ENCODE peak calls at places on chromosomes 12 and 14, in seven cellular contexts. O, L, P, J, G, Q and X are unnamed samples.
A peak's percentile ranks its signal among the peaks of the same experiment; 100 is the strongest.

GRCh38 chr12:69645031-69645430 is 34.3 kb upstream of the LRRC10 start:
- DNase-seq in O (no peak), L (peak; percentile 70), P (no peak), J (no peak), G (peak; percentile 33), Q (peak; percentile 13), X (no peak)

GRCh38 chr12:90173499-90174197 is 465.0 kb upstream of the ATP2B1 start:
- DNase-seq in O (no peak), L (no peak), P (no peak), J (no peak), G (no peak), Q (no peak), X (no peak)

GRCh38 chr12:106145539-106146447 is 7.0 kb upstream of the NUAK1 start:
- DNase-seq in O (peak; percentile 27), L (no peak), P (no peak), J (no peak), G (no peak), Q (no peak), X (no peak)

GRCh38 chr12:12275874-12276273 is 9.0 kb upstream of the LRP6 start:
- DNase-seq in O (no peak), L (no peak), P (no peak), J (no peak), G (no peak), Q (no peak), X (no peak)

GRCh38 chr14:100540141-100540925 is 46.9 kb downstream of the BEGAIN start:
- DNase-seq in O (peak; percentile 74), L (no peak), P (peak; percentile 85), J (no peak), G (no peak), Q (no peak), X (no peak)

GRCh38 chr14:99321955-99322730 is 50.1 kb upstream of the BCL11B start:
- DNase-seq in O (no peak), L (no peak), P (no peak), J (no peak), G (no peak), Q (no peak), X (no peak)

GRCh38 chr14:103657466-103657865 is 28.5 kb downstream of the KLC1 start:
- DNase-seq in O (no peak), L (peak; percentile 94), P (no peak), J (peak; percentile 83), G (peak; percentile 90), Q (no peak), X (no peak)

GRCh38 chr14:55580401-55581010 is 499 bp downstream of the KTN1 start:
- DNase-seq in O (peak; percentile 44), L (peak; percentile 67), P (peak; percentile 79), J (no peak), G (no peak), Q (peak; percentile 30), X (no peak)

GRCh38 chr14:35708072-35708471 is 101.0 kb downstream of the RALGAPA1 start:
- DNase-seq in O (no peak), L (no peak), P (no peak), J (no peak), G (peak; percentile 20), Q (no peak), X (no peak)

GRCh38 chr12:6691473-6691872 is 2.3 kb upstream of the ZNF384 start:
- DNase-seq in O (no peak), L (peak; percentile 53), P (no peak), J (peak; percentile 65), G (peak; percentile 74), Q (no peak), X (no peak)

GRCh38 chr14:105974902-105975301 is 448.5 kb downstream of the TMEM121 start:
- DNase-seq in O (no peak), L (no peak), P (peak; percentile 72), J (no peak), G (no peak), Q (no peak), X (no peak)

GRCh38 chr12:120588948-120589930 is 8.0 kb upstream of the POP5 start:
- DNase-seq in O (no peak), L (no peak), P (no peak), J (no peak), G (no peak), Q (no peak), X (no peak)

GRCh38 chr14:105082703-105083102 is 17.5 kb upstream of the GPR132 start:
- DNase-seq in O (no peak), L (no peak), P (no peak), J (no peak), G (no peak), Q (no peak), X (no peak)

GRCh38 chr12:41188058-41188840 is at the start of gene PDZRN4:
- DNase-seq in O (peak; percentile 67), L (no peak), P (peak; percentile 82), J (no peak), G (no peak), Q (peak; percentile 3), X (no peak)

GRCh38 chr12:98418357-98419075 is 96.9 kb upstream of the TMPO start:
- DNase-seq in O (peak; percentile 65), L (peak; percentile 99), P (peak; percentile 27), J (peak; percentile 99), G (peak; percentile 93), Q (peak; percentile 90), X (peak; percentile 84)

GRCh38 chr14:104319489-104320241 is 181.3 kb downstream of the KIF26A start:
- DNase-seq in O (no peak), L (no peak), P (no peak), J (no peak), G (no peak), Q (no peak), X (no peak)

GRCh38 chr14:66311935-66312334 is 174.2 kb upstream of the CCDC196 start:
- DNase-seq in O (no peak), L (no peak), P (no peak), J (no peak), G (no peak), Q (no peak), X (no peak)

GRCh38 chr12:92927055-92927435 is 2.0 kb downstream of the EEA1 start:
- DNase-seq in O (no peak), L (peak; percentile 72), P (peak; percentile 25), J (peak; percentile 38), G (peak; percentile 28), Q (peak; percentile 93), X (no peak)

GRCh38 chr12:56157201-56158028 is 744 bp upstream of the MYL6 start:
- DNase-seq in O (peak; percentile 89), L (peak; percentile 89), P (peak; percentile 63), J (peak; percentile 85), G (peak; percentile 83), Q (peak; percentile 77), X (no peak)

GRCh38 chr12:100166232-100166631 is 23.6 kb upstream of the BLTP3B start:
- DNase-seq in O (no peak), L (no peak), P (no peak), J (no peak), G (no peak), Q (no peak), X (no peak)

GRCh38 chr12:38279756-38280155 is 36.8 kb upstream of the ALG10B start:
- DNase-seq in O (no peak), L (no peak), P (no peak), J (no peak), G (no peak), Q (peak; percentile 38), X (no peak)

GRCh38 chr12:56151672-56152131 is 685 bp upstream of the MYL6B start:
- DNase-seq in O (peak; percentile 83), L (peak; percentile 64), P (peak; percentile 71), J (peak; percentile 23), G (no peak), Q (peak; percentile 46), X (no peak)

GRCh38 chr12:69481133-69481532 is 10.9 kb downstream of the FRS2 start:
- DNase-seq in O (no peak), L (no peak), P (no peak), J (no peak), G (no peak), Q (no peak), X (no peak)

GRCh38 chr14:65846469-65846868 is 433.9 kb downstream of the FUT8 start:
- DNase-seq in O (no peak), L (peak; percentile 23), P (peak; percentile 21), J (no peak), G (no peak), Q (no peak), X (no peak)

GRCh38 chr12:65853489-65854157 is 29.3 kb downstream of the HMGA2 start:
- DNase-seq in O (no peak), L (peak; percentile 89), P (no peak), J (peak; percentile 90), G (peak; percentile 79), Q (no peak), X (no peak)
- H3K4me2 ChIP-seq in O (no peak overlapping the region), L (peak overlapping the region; percentile 64), P (peak overlapping the region; percentile 72), J (no peak overlapping the region), G (peak overlapping the region; percentile 16), Q (no peak overlapping the region), X (no peak overlapping the region)

GRCh38 chr14:68193970-68194634 is 374.5 kb downstream of the RAD51B start:
- DNase-seq in O (no peak), L (no peak), P (no peak), J (no peak), G (no peak), Q (no peak), X (no peak)

GRCh38 chr14:68195126-68195525 is 375.5 kb downstream of the RAD51B start:
- DNase-seq in O (peak; percentile 40), L (no peak), P (no peak), J (no peak), G (no peak), Q (no peak), X (no peak)

GRCh38 chr14:68192935-68193334 is 373.4 kb downstream of the RAD51B start:
- DNase-seq in O (no peak), L (no peak), P (no peak), J (no peak), G (no peak), Q (no peak), X (no peak)

GRCh38 chr14:68190032-68190431 is 370.5 kb downstream of the RAD51B start:
- DNase-seq in O (no peak), L (no peak), P (no peak), J (no peak), G (no peak), Q (no peak), X (no peak)

GRCh38 chr14:68191567-68192321 is 372.2 kb downstream of the RAD51B start:
- DNase-seq in O (no peak), L (no peak), P (no peak), J (peak; percentile 63), G (peak; percentile 37), Q (peak; percentile 91), X (peak; percentile 1)
- H3K4me2 ChIP-seq in O (no peak overlapping the region), L (no peak overlapping the region), P (no peak overlapping the region), J (no peak overlapping the region), G (no peak overlapping the region), Q (no peak overlapping the region), X (no peak overlapping the region)

GRCh38 chr12:19010726-19011125 is 118.8 kb upstream of the PLEKHA5 start:
- DNase-seq in O (no peak), L (no peak), P (no peak), J (no peak), G (no peak), Q (no peak), X (no peak)
- H3K4me2 ChIP-seq in O (no peak overlapping the region), L (no peak overlapping the region), P (no peak overlapping the region), J (no peak overlapping the region), G (no peak overlapping the region), Q (no peak overlapping the region), X (no peak overlapping the region)

GRCh38 chr12:83893101-83893500 is 1019.5 kb downstream of the SLC6A15 start:
- DNase-seq in O (no peak), L (no peak), P (no peak), J (no peak), G (no peak), Q (no peak), X (no peak)

GRCh38 chr12:83896416-83896815 is 1016.2 kb downstream of the SLC6A15 start:
- DNase-seq in O (no peak), L (no peak), P (no peak), J (no peak), G (no peak), Q (no peak), X (no peak)
- H3K4me2 ChIP-seq in O (no peak overlapping the region), L (no peak overlapping the region), P (no peak overlapping the region), J (no peak overlapping the region), G (no peak overlapping the region), Q (no peak overlapping the region), X (no peak overlapping the region)